ENCODE peak calls at places on chromosomes 12 and 14, in seven cellular contexts. One of them, this sample, is unnamed.

GRCh38 chr14:34059925-34060746 is 109.3 kb upstream of the EGLN3 start:
- DNase-seq in GM13976: peak; percentile 84
- DNase-seq in skeletal muscle cell: no peak
- DNase-seq in NCI-H187: no peak
- DNase-seq in CD4-positive, alpha-beta memory T cell: peak; percentile 46
- DNase-seq in WTC11: peak; percentile 74
- DNase-seq in natural killer cell treated with Interleukin-12 subunit alpha and Interleukin-12 subunit beta and Interleukin-15 and Interleukin-18, amount 100 ng/mL, for 72 hours: peak; percentile 81
- DNase-seq in this sample: peak; percentile 79

GRCh38 chr14:77872971-77873370 is 73.1 kb downstream of the ADCK1 start:
- DNase-seq in GM13976: no peak
- DNase-seq in skeletal muscle cell: no peak
- DNase-seq in NCI-H187: peak; percentile 30
- DNase-seq in CD4-positive, alpha-beta memory T cell: no peak
- DNase-seq in WTC11: no peak
- DNase-seq in natural killer cell treated with Interleukin-12 subunit alpha and Interleukin-12 subunit beta and Interleukin-15 and Interleukin-18, amount 100 ng/mL, for 72 hours: no peak
- DNase-seq in this sample: no peak

GRCh38 chr14:70359076-70359424 is 433 bp downstream of the COX16 start:
- DNase-seq in GM13976: no peak
- DNase-seq in skeletal muscle cell: no peak
- DNase-seq in NCI-H187: no peak
- DNase-seq in CD4-positive, alpha-beta memory T cell: no peak
- DNase-seq in WTC11: no peak
- DNase-seq in natural killer cell treated with Interleukin-12 subunit alpha and Interleukin-12 subunit beta and Interleukin-15 and Interleukin-18, amount 100 ng/mL, for 72 hours: no peak
- DNase-seq in this sample: no peak

GRCh38 chr12:124422142-124422569 is 127.3 kb downstream of the RFLNA start:
- DNase-seq in GM13976: no peak
- DNase-seq in skeletal muscle cell: no peak
- DNase-seq in NCI-H187: peak; percentile 87
- DNase-seq in CD4-positive, alpha-beta memory T cell: no peak
- DNase-seq in WTC11: no peak
- DNase-seq in natural killer cell treated with Interleukin-12 subunit alpha and Interleukin-12 subunit beta and Interleukin-15 and Interleukin-18, amount 100 ng/mL, for 72 hours: no peak
- DNase-seq in this sample: no peak

GRCh38 chr14:76426161-76426696 is 50.3 kb downstream of the ESRRB start:
- DNase-seq in GM13976: no peak
- DNase-seq in skeletal muscle cell: no peak
- DNase-seq in NCI-H187: no peak
- DNase-seq in CD4-positive, alpha-beta memory T cell: no peak
- DNase-seq in WTC11: no peak
- DNase-seq in natural killer cell treated with Interleukin-12 subunit alpha and Interleukin-12 subunit beta and Interleukin-15 and Interleukin-18, amount 100 ng/mL, for 72 hours: no peak
- DNase-seq in this sample: no peak

GRCh38 chr12:3319723-3320492 is 171.1 kb upstream of the PRMT8 start:
- DNase-seq in GM13976: no peak
- DNase-seq in skeletal muscle cell: no peak
- DNase-seq in NCI-H187: no peak
- DNase-seq in CD4-positive, alpha-beta memory T cell: no peak
- DNase-seq in WTC11: no peak
- DNase-seq in natural killer cell treated with Interleukin-12 subunit alpha and Interleukin-12 subunit beta and Interleukin-15 and Interleukin-18, amount 100 ng/mL, for 72 hours: no peak
- DNase-seq in this sample: no peak

GRCh38 chr14:81613341-81614045 is 79.8 kb upstream of the SEL1L start:
- DNase-seq in GM13976: no peak
- DNase-seq in skeletal muscle cell: no peak
- DNase-seq in NCI-H187: no peak
- DNase-seq in CD4-positive, alpha-beta memory T cell: no peak
- DNase-seq in WTC11: no peak
- DNase-seq in natural killer cell treated with Interleukin-12 subunit alpha and Interleukin-12 subunit beta and Interleukin-15 and Interleukin-18, amount 100 ng/mL, for 72 hours: no peak
- DNase-seq in this sample: no peak

GRCh38 chr12:91216871-91217270 is 34.3 kb upstream of the DCN start:
- DNase-seq in GM13976: no peak
- DNase-seq in skeletal muscle cell: no peak
- DNase-seq in NCI-H187: no peak
- DNase-seq in CD4-positive, alpha-beta memory T cell: no peak
- DNase-seq in WTC11: no peak
- DNase-seq in natural killer cell treated with Interleukin-12 subunit alpha and Interleukin-12 subunit beta and Interleukin-15 and Interleukin-18, amount 100 ng/mL, for 72 hours: no peak
- DNase-seq in this sample: no peak

GRCh38 chr12:92408072-92408900 is 262.6 kb upstream of the BTG1 start:
- DNase-seq in GM13976: no peak
- DNase-seq in skeletal muscle cell: no peak
- DNase-seq in NCI-H187: no peak
- DNase-seq in CD4-positive, alpha-beta memory T cell: peak; percentile 45
- DNase-seq in WTC11: peak; percentile 55
- DNase-seq in natural killer cell treated with Interleukin-12 subunit alpha and Interleukin-12 subunit beta and Interleukin-15 and Interleukin-18, amount 100 ng/mL, for 72 hours: peak; percentile 68
- DNase-seq in this sample: peak; percentile 15

GRCh38 chr12:106137456-106138278 is 1.1 kb downstream of the NUAK1 start:
- DNase-seq in GM13976: no peak
- DNase-seq in skeletal muscle cell: no peak
- DNase-seq in NCI-H187: no peak
- DNase-seq in CD4-positive, alpha-beta memory T cell: no peak
- DNase-seq in WTC11: no peak
- DNase-seq in natural killer cell treated with Interleukin-12 subunit alpha and Interleukin-12 subunit beta and Interleukin-15 and Interleukin-18, amount 100 ng/mL, for 72 hours: no peak
- DNase-seq in this sample: peak; percentile 22

GRCh38 chr12:76929499-76929898 is 50.7 kb upstream of the CSRP2 start:
- DNase-seq in GM13976: no peak
- DNase-seq in skeletal muscle cell: no peak
- DNase-seq in NCI-H187: no peak
- DNase-seq in CD4-positive, alpha-beta memory T cell: no peak
- DNase-seq in WTC11: peak; percentile 16
- DNase-seq in natural killer cell treated with Interleukin-12 subunit alpha and Interleukin-12 subunit beta and Interleukin-15 and Interleukin-18, amount 100 ng/mL, for 72 hours: no peak
- DNase-seq in this sample: no peak

GRCh38 chr12:58249610-58250009 is 308.2 kb downstream of the ATP23 start:
- DNase-seq in GM13976: no peak
- DNase-seq in skeletal muscle cell: no peak
- DNase-seq in NCI-H187: no peak
- DNase-seq in CD4-positive, alpha-beta memory T cell: no peak
- DNase-seq in WTC11: no peak
- DNase-seq in natural killer cell treated with Interleukin-12 subunit alpha and Interleukin-12 subunit beta and Interleukin-15 and Interleukin-18, amount 100 ng/mL, for 72 hours: no peak
- DNase-seq in this sample: peak; percentile 20

This sample was measured in nephron progenitor cell.